ENCODE peak calls at places on chromosomes 5 and 9, in four cellular contexts. U, T, M and I are unnamed samples.

GRCh38 chr5:132064738-132065331 is 4.4 kb downstream of the IL3 start:
- DNase-seq in U (peak; percentile 35), T (peak; percentile 70), M (peak; percentile 80), I (peak; percentile 70)

GRCh38 chr9:90002299-90003045 is 397.7 kb downstream of the GADD45G start:
- DNase-seq in U (no peak), T (no peak), M (no peak), I (no peak)

GRCh38 chr9:34992376-34992951 is 2.9 kb downstream of the DNAJB5 start:
- DNase-seq in U (no peak), T (peak; percentile 94), M (peak; percentile 93), I (no peak)

GRCh38 chr5:96404191-96404867 is 28.7 kb downstream of the PCSK1 start:
- DNase-seq in U (no peak), T (no peak), M (no peak), I (no peak)

GRCh38 chr5:73789851-73790281 is 163.9 kb downstream of the ARHGEF28 start:
- DNase-seq in U (no peak), T (no peak), M (no peak), I (no peak)

GRCh38 chr5:19261879-19262278 is 726.1 kb downstream of the CDH18 start:
- DNase-seq in U (no peak), T (no peak), M (no peak), I (no peak)

GRCh38 chr5:103646698-103647614 is 84.4 kb upstream of the NUDT12 start:
- DNase-seq in U (no peak), T (no peak), M (no peak), I (no peak)

GRCh38 chr9:121360975-121361374 is 9.1 kb downstream of the STOM start:
- DNase-seq in U (no peak), T (peak; percentile 92), M (no peak), I (no peak)

GRCh38 chr9:70589571-70590263 is 175.3 kb upstream of the KLF9 start:
- DNase-seq in U (no peak), T (peak; percentile 90), M (no peak), I (no peak)

GRCh38 chr9:134401391-134401790 is 75.1 kb downstream of the RXRA start:
- DNase-seq in U (no peak), T (no peak), M (no peak), I (no peak)

DNA sequence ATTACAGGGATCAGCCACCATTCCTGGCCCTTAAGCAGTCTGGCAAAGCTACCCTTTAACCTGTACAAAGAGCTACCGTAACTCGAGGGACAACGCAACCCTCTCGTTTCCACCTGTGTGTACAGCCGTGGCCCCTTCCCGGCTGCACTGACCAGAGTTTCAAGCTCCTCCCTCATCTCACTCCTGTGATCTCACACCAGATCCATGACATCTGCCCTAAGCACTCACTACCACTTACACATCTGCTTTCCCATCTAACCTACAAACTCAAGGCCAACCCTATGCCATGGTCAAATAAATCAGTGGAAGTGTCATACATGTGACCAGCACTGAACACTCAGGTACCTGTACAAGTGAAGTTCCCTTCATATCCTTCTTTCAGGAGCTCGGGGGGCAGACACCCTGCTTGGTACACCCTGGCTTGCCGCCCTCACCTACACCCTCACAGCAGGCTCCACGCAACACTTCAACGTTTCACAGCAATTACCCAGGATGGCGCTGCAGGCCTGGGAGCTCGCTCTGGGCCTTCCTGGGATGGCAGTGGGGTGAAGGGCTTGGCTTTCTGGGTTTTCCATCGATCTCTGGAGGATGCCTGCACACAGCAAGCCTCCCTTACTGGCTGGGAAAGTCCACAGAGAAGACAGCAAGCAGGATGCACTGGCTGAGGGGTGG is 61.7 kb downstream of the PRRT1B start:
- DNase-seq in U (no peak), T (no peak), M (no peak), I (no peak)
- TF ChIP-seq POLR2A in U (no peak), T (no peak), M (no peak), I (no peak)

DNA sequence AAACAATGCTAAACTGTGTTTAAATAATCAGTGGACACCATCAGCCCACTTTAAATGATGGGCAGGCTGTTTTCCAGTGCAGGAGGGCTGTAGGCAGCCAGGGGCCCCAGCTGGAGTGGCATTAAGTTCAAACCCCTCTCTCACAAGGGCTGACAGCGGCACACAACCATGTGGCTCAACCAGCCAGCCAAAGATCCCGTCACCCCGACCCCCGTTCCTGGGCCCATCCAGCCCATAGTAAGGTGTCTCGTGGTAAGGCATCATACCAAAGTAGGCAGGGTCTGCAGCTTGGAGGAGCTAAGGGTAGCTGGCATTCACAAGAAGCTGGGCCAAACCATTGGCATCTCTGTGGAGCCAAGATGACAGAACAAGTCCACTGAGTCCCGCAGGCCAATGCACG is 24.9 kb downstream of the BTNL9 start:
- DNase-seq in U (no peak), T (no peak), M (no peak), I (no peak)
- TF ChIP-seq CTCF in U (no peak), T (no peak), M (no peak), I (no peak)

DNA sequence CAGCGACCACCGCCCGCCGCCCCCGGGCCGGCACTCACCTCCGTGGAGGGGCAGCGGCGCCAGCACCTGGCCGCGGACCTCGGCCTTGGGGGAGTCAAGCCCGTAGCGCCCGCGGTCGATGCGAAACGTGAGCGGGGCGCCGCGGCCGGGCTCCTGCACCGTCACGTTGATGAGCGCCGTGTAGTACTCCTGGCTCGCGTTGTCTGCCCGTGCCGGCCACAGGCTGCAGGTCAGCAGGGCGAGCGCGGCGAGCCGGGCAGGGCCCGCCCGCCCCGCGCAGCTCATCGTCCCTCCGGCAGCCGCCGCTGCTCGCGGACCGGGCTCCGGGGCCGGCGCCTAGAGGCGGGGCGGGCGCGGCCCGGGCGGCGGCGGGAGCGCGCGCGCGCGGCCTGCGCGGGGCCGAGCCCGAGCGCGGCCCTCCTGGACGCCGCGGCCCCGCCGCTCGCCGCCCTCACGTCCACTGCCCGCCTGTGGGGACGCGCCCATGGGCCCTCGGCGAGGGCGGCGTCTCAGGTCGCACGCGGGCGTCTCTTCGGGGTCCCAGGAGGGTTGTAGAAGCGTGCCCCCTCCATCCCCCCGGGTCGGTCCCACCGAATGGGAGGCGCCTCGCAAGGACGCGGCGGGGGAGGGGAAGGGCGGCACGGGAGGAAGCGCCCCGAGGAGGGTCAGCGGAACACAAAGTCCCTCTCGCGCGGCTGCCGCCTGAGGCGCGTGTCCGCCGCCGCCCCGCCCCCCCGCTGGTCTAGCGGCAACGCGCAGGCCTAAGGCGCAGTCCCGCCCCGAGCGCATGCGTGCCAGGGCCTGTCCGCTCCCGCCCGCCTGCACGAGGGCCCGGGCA is at the start of gene RNF130:
- DNase-seq in U (peak; percentile 90), T (peak; percentile 88), M (peak; percentile 93), I (peak; percentile 96)
- TF ChIP-seq POLR2A in U (peak; percentile 50), T (peak; percentile 70), M (peak; percentile 75), I (no peak)

DNA sequence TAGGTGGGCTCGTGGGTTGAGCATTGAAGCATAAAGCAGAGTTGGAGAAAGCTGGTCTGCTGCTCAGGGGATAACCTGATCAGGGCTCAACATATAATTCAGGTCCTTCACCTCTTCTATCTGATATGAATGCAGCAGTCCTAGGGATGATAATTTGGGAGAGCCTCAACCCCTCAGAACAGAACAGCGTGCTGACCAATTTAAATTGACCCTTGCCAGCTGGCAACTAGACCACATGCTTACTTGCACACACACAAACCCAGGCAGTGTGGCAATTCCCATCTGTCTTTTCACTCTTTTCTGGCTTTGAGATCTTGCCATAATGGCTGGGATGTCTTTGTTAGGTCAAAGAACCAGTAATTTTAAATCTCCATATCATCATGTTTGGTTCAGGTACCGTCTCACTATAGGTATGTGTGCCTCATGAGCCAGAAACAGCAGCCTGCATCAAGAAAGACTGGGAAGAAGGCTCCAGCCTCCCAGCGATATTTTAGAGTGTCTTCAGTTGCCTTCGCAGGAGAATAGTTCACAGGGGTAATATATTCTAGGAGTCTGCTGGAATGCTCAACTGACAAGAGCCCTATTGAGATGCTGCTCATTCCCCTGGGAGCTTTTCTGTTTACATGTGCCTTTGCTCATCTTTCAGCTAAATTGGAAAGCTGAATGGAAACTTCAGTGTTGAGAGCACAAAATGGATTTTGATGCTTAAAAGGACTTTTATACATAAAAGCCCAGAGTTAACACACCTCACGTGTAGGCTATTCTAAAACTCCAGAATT is 497.6 kb downstream of the RASEF start:
- DNase-seq in U (no peak), T (no peak), M (no peak), I (no peak)
- TF ChIP-seq CTCF in U (no peak), T (no peak), M (no peak), I (no peak)

DNA sequence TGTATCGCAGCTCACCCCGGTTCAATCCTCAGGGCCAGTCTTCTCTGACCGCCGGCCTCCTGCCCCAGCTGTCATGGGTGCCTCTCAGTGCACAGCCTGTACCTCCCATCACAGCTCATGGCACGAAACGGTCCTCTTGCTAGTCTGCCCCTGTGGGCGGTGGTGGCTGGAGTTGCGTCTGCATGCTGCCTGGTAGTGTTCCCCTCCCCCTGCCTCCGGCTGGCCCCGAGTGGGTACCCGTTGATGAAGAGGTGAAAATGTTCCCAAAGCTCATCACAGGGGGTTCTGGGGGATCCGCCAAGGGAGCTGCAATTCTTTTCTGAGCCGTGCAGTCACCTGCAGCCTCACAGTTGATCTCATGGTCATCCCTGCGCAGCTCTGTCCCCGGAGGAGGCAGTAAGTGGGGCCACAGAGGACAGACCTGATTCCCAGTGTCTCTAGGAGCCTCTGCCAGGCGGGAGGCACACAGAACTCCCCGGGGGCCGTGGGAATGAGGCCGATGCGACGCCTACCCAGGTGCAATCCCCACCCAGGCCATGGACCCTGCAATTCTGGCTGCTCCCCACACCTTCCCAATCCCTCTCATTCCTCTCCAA is 34.7 kb upstream of the FIBCD1 start:
- DNase-seq in U (no peak), T (no peak), M (no peak), I (no peak)
- TF ChIP-seq POLR2A in U (no peak), T (no peak), M (no peak), I (no peak)

GRCh38 chr5:141326088-141326854 is 4.0 kb upstream of the PCDHGA1 start:
- DNase-seq in U (no peak), T (peak; percentile 82), M (peak; percentile 85), I (peak; percentile 66)
- TF ChIP-seq CTCF in U (no peak), T (peak; percentile 81), M (peak; percentile 68), I (no peak)

GRCh38 chr5:162372265-162372664 is 304.7 kb downstream of the GABRG2 start:
- DNase-seq in U (no peak), T (no peak), M (no peak), I (no peak)

GRCh38 chr5:162377895-162378294 is 310.3 kb downstream of the GABRG2 start:
- DNase-seq in U (no peak), T (no peak), M (no peak), I (no peak)
- TF ChIP-seq POLR2A in U (no peak), T (no peak), M (no peak), I (no peak)

GRCh38 chr5:111427762-111428161 is 84.6 kb downstream of the STARD4 start:
- DNase-seq in U (no peak), T (no peak), M (no peak), I (no peak)
- TF ChIP-seq CTCF in U (no peak), T (no peak), M (no peak), I (no peak)

DNA sequence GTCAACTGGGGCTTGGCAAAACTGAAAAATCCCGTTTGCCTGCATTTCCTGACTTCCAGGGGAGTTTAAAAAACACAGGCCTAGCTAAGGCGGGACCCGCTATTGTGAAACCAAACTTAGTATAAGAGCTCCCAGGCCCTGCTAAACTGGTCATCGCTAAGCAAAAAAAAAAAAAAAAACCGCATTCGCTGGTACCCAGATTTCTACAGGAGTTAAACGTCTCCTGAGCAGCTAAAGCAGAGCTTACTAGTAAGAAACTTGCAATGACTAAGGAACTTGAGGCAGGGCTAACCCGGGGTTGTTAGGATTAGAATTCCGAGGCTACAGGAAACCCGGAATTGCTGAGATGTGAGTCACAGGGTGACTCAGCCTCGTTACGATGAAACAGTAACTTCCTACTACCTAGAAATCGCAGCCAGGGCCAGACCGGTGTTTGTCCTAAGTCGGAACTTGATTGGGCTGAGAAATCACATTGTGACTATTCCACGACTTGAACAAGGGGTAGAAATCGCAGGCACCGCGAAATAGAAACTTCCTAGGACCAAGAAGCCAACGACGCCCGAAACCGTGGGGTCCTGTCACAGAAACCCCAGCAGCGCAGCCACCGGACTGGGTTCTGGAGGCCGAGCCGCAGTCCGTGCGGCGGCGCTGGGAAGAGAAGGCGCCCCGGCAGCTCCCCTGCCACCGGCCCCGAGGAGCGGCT is 89.5 kb downstream of the ANXA2R start:
- DNase-seq in U (peak; percentile 85), T (peak; percentile 100), M (peak; percentile 98), I (peak; percentile 46)
- TF ChIP-seq POLR2A in U (peak; percentile 26), T (peak; percentile 83), M (no peak), I (no peak)